ENCODE peak calls at places on chromosomes 4 and X, in four cellular contexts. I is ovary, B is uterus, U is neural progenitor cell. T is an unnamed sample.

GRCh38 chr4:107035711-107036601 is at the start of gene DKK2:
- DNase-seq in U (peak; percentile 66), I (peak; percentile 29), B (peak; percentile 16), T (peak; percentile 21)

GRCh38 chr4:52780627-52781354 is 29.6 kb upstream of the ERVMER34-1 start:
- DNase-seq in U (no peak), B (no peak), I (no peak), T (no peak)

GRCh38 chrX:78753571-78753970 is 6.1 kb downstream of the LPAR4 start:
- DNase-seq in U (no peak), B (no peak), I (no peak), T (no peak)

GRCh38 chrX:17237146-17237545 is 137.9 kb upstream of the NHS start:
- DNase-seq in U (no peak), B (no peak), I (no peak), T (no peak)

GRCh38 chr4:105644270-105644669 is 64.2 kb downstream of the INTS12 start:
- DNase-seq in I (no peak), U (peak; percentile 24), B (no peak), T (no peak)

GRCh38 chr4:107997001-107997788 is 7.5 kb downstream of the HADH start:
- DNase-seq in U (no peak), B (no peak), I (no peak), T (no peak)

GRCh38 chr4:83269256-83269655 is 15.3 kb downstream of the COQ2 start:
- DNase-seq in B (no peak), U (no peak), I (no peak), T (no peak)

GRCh38 chr4:106987314-106987713 is 48.8 kb downstream of the DKK2 start:
- DNase-seq in B (no peak), I (no peak), U (no peak), T (no peak)

GRCh38 chr4:86891785-86892638 is at the start of gene C4orf36:
- DNase-seq in I (peak; percentile 74), U (peak; percentile 89), B (peak; percentile 60), T (peak; percentile 54)

GRCh38 chr4:39353478-39354177 is 12.5 kb downstream of the RFC1 start:
- DNase-seq in I (no peak), B (no peak), U (no peak), T (no peak)

GRCh38 chr4:39354178-39354503 is 12.0 kb downstream of the RFC1 start:
- DNase-seq in I (no peak), B (no peak), U (no peak), T (no peak)

GRCh38 chr4:39362827-39363226 is 3.3 kb downstream of the RFC1 start:
- DNase-seq in U (no peak), I (no peak), B (no peak), T (no peak)

GRCh38 chr4:39357002-39357401 is 9.2 kb downstream of the RFC1 start:
- DNase-seq in U (peak; percentile 20), I (no peak), B (no peak), T (no peak)
- H3K4me1 ChIP-seq in U (peaks cover 18% of the 10 kb centered on the region), I (peaks cover 5% of the 10 kb centered on the region), B (no peaks in the 10 kb centered on the region), T (no peaks in the 10 kb centered on the region)

DNA sequence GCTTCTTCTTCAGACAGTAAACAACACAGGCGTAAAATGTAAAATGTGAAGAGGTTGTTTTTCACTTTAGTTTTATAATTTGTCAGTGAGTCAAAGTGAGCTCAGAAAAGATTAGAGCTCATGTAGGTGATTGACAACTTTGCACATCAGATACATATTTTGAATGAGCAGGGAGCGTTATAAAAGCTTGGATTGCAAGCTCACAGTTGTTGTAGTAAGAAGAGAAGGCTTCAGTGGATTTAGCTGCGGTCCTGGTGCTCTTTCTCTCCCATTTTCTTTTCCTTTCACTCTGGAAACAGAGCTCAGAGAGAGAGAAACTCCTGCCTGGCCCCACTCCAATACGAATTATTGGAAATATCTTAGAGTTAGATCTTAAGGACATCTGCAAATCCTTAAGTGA is 26.4 kb downstream of the MTMR1 start:
- DNase-seq in B (no peak), I (no peak), U (no peak), T (no peak)
- TF ChIP-seq CTCF in B (no peak), I (no peak), U (no peak), T (no peak)

GRCh38 chr4:123256006-123256405 is 140.6 kb upstream of the SPRY1 start:
- DNase-seq in B (no peak), I (no peak), U (no peak), T (no peak)

GRCh38 chr4:123246085-123246484 is 150.5 kb upstream of the SPRY1 start:
- DNase-seq in I (no peak), U (no peak), B (no peak), T (no peak)

GRCh38 chr4:123249821-123250220 is 146.8 kb upstream of the SPRY1 start:
- DNase-seq in I (no peak), B (no peak), U (no peak), T (no peak)

GRCh38 chr4:123248260-123248659 is 148.3 kb upstream of the SPRY1 start:
- DNase-seq in I (no peak), U (no peak), B (no peak), T (no peak)

GRCh38 chr4:123250843-123251242 is 145.8 kb upstream of the SPRY1 start:
- DNase-seq in U (no peak), I (peak; percentile 42), B (peak; percentile 43), T (peak; percentile 23)
- H3K27ac ChIP-seq in U (no peak overlapping the region), I (no peak overlapping the region), B (no peak overlapping the region), T (no peak overlapping the region)

GRCh38 chr4:1998296-1998695 is 10.5 kb downstream of the NELFA start:
- DNase-seq in I (no peak), B (no peak), U (no peak), T (no peak)
- H3K4me1 ChIP-seq in I (no peaks in the 10 kb centered on the region), B (no peaks in the 10 kb centered on the region), U (no peaks in the 10 kb centered on the region), T (no peaks in the 10 kb centered on the region)

GRCh38 chr4:36351082-36351666 is 69.8 kb downstream of the DTHD1 start:
- DNase-seq in B (no peak), U (peak; percentile 70), I (no peak), T (peak; percentile 81)
- TF ChIP-seq CTCF in B (peak; percentile 47), U (peak; percentile 91), I (no peak), T (peak; percentile 59)

GRCh38 chrX:131201986-131202385 is 87.1 kb downstream of the IGSF1 start:
- DNase-seq in U (no peak), B (no peak), I (no peak), T (no peak)

GRCh38 chrX:131202766-131203165 is 86.3 kb downstream of the IGSF1 start:
- DNase-seq in U (no peak), I (no peak), B (no peak), T (no peak)

GRCh38 chrX:131199086-131199485 is 90.0 kb downstream of the IGSF1 start:
- DNase-seq in B (no peak), U (no peak), I (no peak), T (no peak)
- H3K27ac ChIP-seq in B (no peak overlapping the region), U (no peak overlapping the region), I (no peak overlapping the region), T (no peak overlapping the region)

GRCh38 chr4:153535735-153536494 is 69.8 kb downstream of the TMEM131L start:
- DNase-seq in U (peak; percentile 39), B (no peak), I (no peak), T (no peak)

GRCh38 chr4:153541426-153542096 is 75.4 kb downstream of the TMEM131L start:
- DNase-seq in B (no peak), U (no peak), I (no peak), T (no peak)

GRCh38 chr4:153539058-153539826 is 73.1 kb downstream of the TMEM131L start:
- DNase-seq in U (no peak), B (no peak), I (no peak), T (no peak)

GRCh38 chr4:153537493-153537960 is 71.4 kb downstream of the TMEM131L start:
- DNase-seq in I (no peak), B (no peak), U (no peak), T (no peak)

DNA sequence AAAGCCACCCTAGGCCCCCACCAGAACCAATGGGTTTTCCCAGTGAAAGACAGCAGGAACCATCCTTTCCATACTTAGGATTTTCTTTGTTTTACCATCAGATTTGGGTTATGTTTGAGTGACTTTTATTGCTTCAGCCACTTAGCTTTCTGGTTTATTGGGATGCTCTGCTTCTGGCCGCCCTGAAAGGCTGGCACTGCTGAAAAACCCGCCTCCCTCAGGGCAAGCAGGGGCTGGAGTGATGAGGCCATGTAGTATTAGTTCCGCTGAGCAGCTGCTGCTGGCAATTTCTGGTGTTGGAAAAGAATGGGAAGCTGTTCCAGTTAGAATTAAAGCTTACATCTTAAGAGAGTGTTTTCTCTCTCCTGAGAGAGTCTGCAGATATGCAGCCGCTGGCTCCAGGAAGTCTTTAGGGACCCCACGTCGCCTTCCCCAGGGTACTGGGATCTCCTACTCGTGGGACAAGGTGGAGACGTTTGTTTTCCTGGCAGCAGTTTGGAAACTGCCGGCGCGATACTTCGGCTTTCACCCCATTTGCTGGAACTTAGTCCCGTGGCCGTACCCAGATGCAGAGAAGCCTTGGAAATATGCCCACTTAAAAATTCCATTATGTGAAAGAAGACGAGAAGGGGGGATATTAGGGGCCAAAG is 72.4 kb downstream of the TMEM131L start:
- DNase-seq in I (peak; percentile 59), U (no peak), B (peak; percentile 41), T (no peak)
- H3K4me1 ChIP-seq in I (peaks cover 6% of the 10 kb centered on the region), U (peaks cover 28% of the 10 kb centered on the region), B (no peaks in the 10 kb centered on the region), T (peaks cover 6% of the 10 kb centered on the region)

GRCh38 chrX:30196322-30196721 is 19.0 kb upstream of the MAGEB2 start:
- DNase-seq in U (peak; percentile 13), I (no peak), B (no peak), T (no peak)
- TF ChIP-seq CTCF in U (peak; percentile 46), I (no peak), B (no peak), T (no peak)

T was measured in tibial nerve.